ENCODE peak calls at places on chromosome 6, in eight cellular contexts. W is T47D, U is NCI-H460, Y is spleen, A is amniotic stem cell, B is dermis microvascular lymphatic vessel endothelial cell, N is NCI-H510A, Z is sigmoid colon. F is an unnamed sample.

GRCh38 chr6:142893088-142893487 is 51.9 kb downstream of the HIVEP2 start:
- DNase-seq in W (no peak), U (no peak), Y (no peak), A (no peak), B (no peak), N (no peak), Z (no peak), F (no peak)

GRCh38 chr6:63290507-63291049 is 29.2 kb downstream of the LGSN start:
- DNase-seq in W (no peak), U (no peak), Y (no peak), A (no peak), B (no peak), N (no peak), Z (no peak), F (no peak)

GRCh38 chr6:143103916-143104315 is 43.2 kb downstream of the AIG1 start:
- DNase-seq in W (no peak), U (no peak), Y (no peak), A (no peak), B (no peak), N (no peak), Z (no peak), F (no peak)

GRCh38 chr6:31822038-31822821 is 5.3 kb upstream of the HSPA1B start:
- DNase-seq in W (peak), U (peak), Y (peak), A (peak), B (no peak), N (peak), Z (peak), F (peak)

GRCh38 chr6:158894192-158894591 is 75.0 kb upstream of the EZR start:
- DNase-seq in W (peak), U (peak), Y (no peak), A (peak), B (no peak), N (no peak), Z (no peak), F (peak)

GRCh38 chr6:111129003-111129402 is 41.7 kb downstream of the SLC16A10 start:
- DNase-seq in W (no peak), U (no peak), Y (no peak), A (no peak), B (no peak), N (no peak), Z (peak), F (no peak)

GRCh38 chr6:21741221-21742109 is 147.9 kb downstream of the SOX4 start:
- DNase-seq in W (no peak), U (no peak), Y (no peak), A (no peak), B (no peak), N (no peak), Z (no peak), F (no peak)

GRCh38 chr6:143206550-143206949 is 145.9 kb downstream of the AIG1 start:
- DNase-seq in W (no peak), U (no peak), Y (no peak), A (no peak), B (no peak), N (no peak), Z (no peak), F (no peak)

GRCh38 chr6:96468681-96469224 is 52.9 kb upstream of the UFL1 start:
- DNase-seq in W (no peak), U (no peak), Y (no peak), A (no peak), B (no peak), N (no peak), Z (no peak), F (no peak)

GRCh38 chr6:99333068-99333467 is 16.4 kb downstream of the FAXC start:
- DNase-seq in W (no peak), U (no peak), Y (no peak), A (no peak), B (no peak), N (no peak), Z (no peak), F (no peak)

GRCh38 chr6:3117912-3118352 is 579 bp upstream of the BPHL start:
- DNase-seq in W (peak), U (no peak), Y (no peak), A (no peak), B (no peak), N (no peak), Z (no peak), F (no peak)

GRCh38 chr6:81838031-81838430 is 85.5 kb upstream of the TENT5A start:
- DNase-seq in W (no peak), U (no peak), Y (no peak), A (no peak), B (no peak), N (no peak), Z (no peak), F (no peak)

GRCh38 chr6:54481096-54481495 is 172.9 kb downstream of the TINAG start:
- DNase-seq in W (no peak), U (no peak), Y (no peak), A (no peak), B (no peak), N (no peak), Z (no peak), F (no peak)

GRCh38 chr6:169932491-169932890 is 181.1 kb downstream of the ERMARD start:
- DNase-seq in W (no peak), U (no peak), Y (no peak), A (no peak), B (no peak), N (peak), Z (no peak), F (no peak)

GRCh38 chr6:155079985-155080452 is 84.9 kb downstream of the TIAM2 start:
- DNase-seq in W (no peak), U (no peak), Y (no peak), A (no peak), B (no peak), N (no peak), Z (no peak), F (no peak)

GRCh38 chr6:111997078-111997862 is 56.6 kb upstream of the CCN6 start:
- DNase-seq in W (peak), U (peak), Y (peak), A (peak), B (peak), N (no peak), Z (peak), F (peak)

GRCh38 chr6:154500769-154501171 is 9.7 kb downstream of the CNKSR3 start:
- DNase-seq in W (no peak), U (no peak), Y (no peak), A (no peak), B (peak), N (no peak), Z (no peak), F (no peak)

GRCh38 chr6:4928426-4928825 is 75.4 kb downstream of the RPP40 start:
- DNase-seq in W (no peak), U (no peak), Y (no peak), A (no peak), B (no peak), N (no peak), Z (no peak), F (no peak)

GRCh38 chr6:42742116-42742894 is 3.6 kb downstream of the TBCC start:
- DNase-seq in W (no peak), U (no peak), Y (no peak), A (no peak), B (peak), N (peak), Z (no peak), F (peak)

GRCh38 chr6:53647437-53648094 is 18.0 kb downstream of the KLHL31 start:
- DNase-seq in W (no peak), U (no peak), Y (no peak), A (no peak), B (no peak), N (no peak), Z (no peak), F (no peak)

GRCh38 chr6:168007592-168008338 is 10.3 kb downstream of the KIF25 start:
- DNase-seq in W (peak), U (no peak), Y (no peak), A (peak), B (peak), N (no peak), Z (no peak), F (peak)

GRCh38 chr6:134111062-134111677 is 58.7 kb upstream of the SLC2A12 start:
- DNase-seq in W (peak), U (peak), Y (no peak), A (peak), B (peak), N (no peak), Z (no peak), F (peak)

GRCh38 chr6:64896939-64897338 is 810.1 kb downstream of the EYS start:
- DNase-seq in W (no peak), U (no peak), Y (peak), A (no peak), B (no peak), N (no peak), Z (peak), F (no peak)

GRCh38 chr6:37693546-37694250 is 4.0 kb downstream of the MDGA1 start:
- DNase-seq in W (no peak), U (no peak), Y (no peak), A (no peak), B (no peak), N (no peak), Z (no peak), F (no peak)

GRCh38 chr6:126812651-126813050 is 305.8 kb upstream of the RSPO3 start:
- DNase-seq in W (no peak), U (no peak), Y (no peak), A (no peak), B (no peak), N (no peak), Z (no peak), F (peak)